ENCODE peak calls at places on chromosomes 5 and 9, in four cellular contexts. D, C, B and Q are unnamed samples.

GRCh38 chr5:132470596-132470995 is 20.0 kb downstream of the IRF1 start:
- DNase-seq in D (no peak), C (no peak), B (no peak), Q (no peak)

GRCh38 chr9:35096035-35096849 is at the start of gene PIGO:
- DNase-seq in D (peak; percentile 45), C (no peak), B (peak; percentile 75), Q (peak; percentile 68)

GRCh38 chr5:31936699-31937098 is 237.4 kb downstream of the GOLPH3 start:
- DNase-seq in D (no peak), C (no peak), B (no peak), Q (no peak)

GRCh38 chr9:137095664-137096517 is 9.1 kb downstream of the MAN1B1 start:
- DNase-seq in D (no peak), C (no peak), B (no peak), Q (no peak)

GRCh38 chr5:16787278-16787677 is 148.8 kb downstream of the MYO10 start:
- DNase-seq in D (peak; percentile 41), C (no peak), B (no peak), Q (no peak)

GRCh38 chr9:133532937-133533668 is 1.4 kb upstream of the ADAMTSL2 start:
- DNase-seq in D (no peak), C (no peak), B (peak; percentile 26), Q (peak; percentile 62)

GRCh38 chr9:1514241-1514640 is 464.1 kb downstream of the DMRT2 start:
- DNase-seq in D (no peak), C (no peak), B (no peak), Q (no peak)

GRCh38 chr5:23385036-23385435 is 122.4 kb upstream of the PRDM9 start:
- DNase-seq in D (no peak), C (no peak), B (no peak), Q (no peak)

GRCh38 chr9:137307255-137308101 is 5.4 kb upstream of the NRARP start:
- DNase-seq in D (no peak), C (no peak), B (no peak), Q (no peak)

GRCh38 chr5:11191673-11192072 is 430.6 kb upstream of the DAP start:
- DNase-seq in D (no peak), C (no peak), B (no peak), Q (no peak)

GRCh38 chr5:97951139-97951538 is 768.1 kb upstream of the RIOK2 start:
- DNase-seq in D (no peak), C (no peak), B (no peak), Q (no peak)

GRCh38 chr5:139137703-139138102 is 60.5 kb downstream of the SIL1 start:
- DNase-seq in D (no peak), C (no peak), B (peak; percentile 49), Q (no peak)

GRCh38 chr9:123453904-123454321 is 97.9 kb downstream of the CRB2 start:
- DNase-seq in D (no peak), C (no peak), B (peak; percentile 6), Q (no peak)

GRCh38 chr5:149439899-149440655 is 61.0 kb upstream of the IL17B start:
- DNase-seq in D (no peak), C (no peak), B (peak; percentile 81), Q (peak; percentile 89)

GRCh38 chr5:33445808-33446207 is 5.0 kb downstream of the TARS1 start:
- DNase-seq in D (no peak), C (no peak), B (no peak), Q (no peak)

GRCh38 chr5:157989296-157989695 is 130.4 kb upstream of the CLINT1 start:
- DNase-seq in D (no peak), C (no peak), B (peak; percentile 39), Q (no peak)

GRCh38 chr9:100455470-100455869 is 17.5 kb upstream of the TMEFF1 start:
- DNase-seq in D (no peak), C (no peak), B (peak; percentile 46), Q (no peak)

GRCh38 chr9:80156725-80157124 is 585.0 kb downstream of the TLE4 start:
- DNase-seq in D (no peak), C (no peak), B (peak; percentile 21), Q (no peak)